ENCODE peak calls at places on chromosomes 7 and 10, in nine cellular contexts. One of them, this sample, is unnamed.
A peak's percentile ranks its signal among the peaks of the same experiment; 100 is the strongest.

GRCh38 chr7:151119055-151119415 is 32.8 kb downstream of the AGAP3 start:
- DNase-seq in G401: no peak
- DNase-seq in keratinocyte: no peak
- DNase-seq in HCT116: no peak
- DNase-seq in GM13976: no peak
- DNase-seq in ACHN: no peak
- DNase-seq in memory B cell: no peak
- DNase-seq in naive B cell: no peak
- DNase-seq in stimulated activated CD8-positive, alpha-beta memory T cell treated with anti-CD3 and anti-CD28 coated beads, Interleukin-15, amount 100 ng/mL, for 24 hours: no peak
- DNase-seq in this sample: no peak

GRCh38 chr10:125521721-125522680 is 161.0 kb downstream of the TEX36 start:
- DNase-seq in stimulated activated CD8-positive, alpha-beta memory T cell treated with anti-CD3 and anti-CD28 coated beads, Interleukin-15, amount 100 ng/mL, for 24 hours: no peak
- DNase-seq in HCT116: peak; percentile 88
- DNase-seq in keratinocyte: no peak
- DNase-seq in G401: no peak
- DNase-seq in naive B cell: no peak
- DNase-seq in memory B cell: peak; percentile 1
- DNase-seq in GM13976: peak; percentile 40
- DNase-seq in ACHN: peak; percentile 28
- DNase-seq in this sample: peak; percentile 36

GRCh38 chr10:110505130-110505815 is 7.6 kb downstream of the DUSP5 start:
- DNase-seq in GM13976: no peak
- DNase-seq in G401: peak; percentile 88
- DNase-seq in memory B cell: no peak
- DNase-seq in keratinocyte: no peak
- DNase-seq in naive B cell: no peak
- DNase-seq in stimulated activated CD8-positive, alpha-beta memory T cell treated with anti-CD3 and anti-CD28 coated beads, Interleukin-15, amount 100 ng/mL, for 24 hours: no peak
- DNase-seq in ACHN: no peak
- DNase-seq in HCT116: no peak
- DNase-seq in this sample: no peak

GRCh38 chr10:7084255-7085005 is 326.4 kb downstream of the SFMBT2 start:
- DNase-seq in stimulated activated CD8-positive, alpha-beta memory T cell treated with anti-CD3 and anti-CD28 coated beads, Interleukin-15, amount 100 ng/mL, for 24 hours: no peak
- DNase-seq in naive B cell: no peak
- DNase-seq in G401: no peak
- DNase-seq in GM13976: no peak
- DNase-seq in ACHN: no peak
- DNase-seq in HCT116: no peak
- DNase-seq in keratinocyte: no peak
- DNase-seq in memory B cell: no peak
- DNase-seq in this sample: no peak

GRCh38 chr10:44902838-44903545 is 8.1 kb upstream of the TMEM72 start:
- DNase-seq in naive B cell: no peak
- DNase-seq in G401: peak; percentile 36
- DNase-seq in stimulated activated CD8-positive, alpha-beta memory T cell treated with anti-CD3 and anti-CD28 coated beads, Interleukin-15, amount 100 ng/mL, for 24 hours: no peak
- DNase-seq in GM13976: no peak
- DNase-seq in HCT116: no peak
- DNase-seq in keratinocyte: no peak
- DNase-seq in ACHN: no peak
- DNase-seq in memory B cell: no peak
- DNase-seq in this sample: no peak

GRCh38 chr7:17370901-17371550 is 72.6 kb downstream of the AHR start:
- DNase-seq in memory B cell: no peak
- DNase-seq in GM13976: no peak
- DNase-seq in G401: no peak
- DNase-seq in keratinocyte: no peak
- DNase-seq in naive B cell: no peak
- DNase-seq in stimulated activated CD8-positive, alpha-beta memory T cell treated with anti-CD3 and anti-CD28 coated beads, Interleukin-15, amount 100 ng/mL, for 24 hours: no peak
- DNase-seq in HCT116: no peak
- DNase-seq in ACHN: peak; percentile 35
- DNase-seq in this sample: no peak

GRCh38 chr10:107552963-107553362 is 388.5 kb upstream of the SORCS1 start:
- DNase-seq in naive B cell: no peak
- DNase-seq in G401: no peak
- DNase-seq in ACHN: no peak
- DNase-seq in HCT116: no peak
- DNase-seq in keratinocyte: no peak
- DNase-seq in memory B cell: no peak
- DNase-seq in stimulated activated CD8-positive, alpha-beta memory T cell treated with anti-CD3 and anti-CD28 coated beads, Interleukin-15, amount 100 ng/mL, for 24 hours: no peak
- DNase-seq in GM13976: no peak
- DNase-seq in this sample: no peak

GRCh38 chr7:70700055-70700934 is 431.6 kb upstream of the GALNT17 start:
- DNase-seq in G401: no peak
- DNase-seq in stimulated activated CD8-positive, alpha-beta memory T cell treated with anti-CD3 and anti-CD28 coated beads, Interleukin-15, amount 100 ng/mL, for 24 hours: no peak
- DNase-seq in HCT116: no peak
- DNase-seq in ACHN: no peak
- DNase-seq in keratinocyte: no peak
- DNase-seq in memory B cell: no peak
- DNase-seq in GM13976: no peak
- DNase-seq in naive B cell: no peak
- DNase-seq in this sample: no peak

GRCh38 chr10:27742926-27743735 is 2.5 kb downstream of the MKX start:
- DNase-seq in memory B cell: no peak
- DNase-seq in ACHN: peak; percentile 8
- DNase-seq in naive B cell: peak; percentile 8
- DNase-seq in GM13976: peak; percentile 24
- DNase-seq in G401: no peak
- DNase-seq in keratinocyte: no peak
- DNase-seq in stimulated activated CD8-positive, alpha-beta memory T cell treated with anti-CD3 and anti-CD28 coated beads, Interleukin-15, amount 100 ng/mL, for 24 hours: no peak
- DNase-seq in HCT116: no peak
- DNase-seq in this sample: peak; percentile 43

GRCh38 chr10:69067189-69067588 is 20.7 kb upstream of the SRGN start:
- DNase-seq in GM13976: no peak
- DNase-seq in ACHN: no peak
- DNase-seq in stimulated activated CD8-positive, alpha-beta memory T cell treated with anti-CD3 and anti-CD28 coated beads, Interleukin-15, amount 100 ng/mL, for 24 hours: no peak
- DNase-seq in HCT116: no peak
- DNase-seq in keratinocyte: no peak
- DNase-seq in naive B cell: no peak
- DNase-seq in G401: no peak
- DNase-seq in memory B cell: no peak
- DNase-seq in this sample: no peak

GRCh38 chr7:4013793-4014192 is 668.3 kb upstream of the FOXK1 start:
- DNase-seq in ACHN: no peak
- DNase-seq in keratinocyte: no peak
- DNase-seq in naive B cell: no peak
- DNase-seq in stimulated activated CD8-positive, alpha-beta memory T cell treated with anti-CD3 and anti-CD28 coated beads, Interleukin-15, amount 100 ng/mL, for 24 hours: no peak
- DNase-seq in G401: no peak
- DNase-seq in GM13976: no peak
- DNase-seq in HCT116: no peak
- DNase-seq in memory B cell: no peak
- DNase-seq in this sample: no peak

GRCh38 chr10:36671607-36672006 is 453.8 kb upstream of the ANKRD30A start:
- DNase-seq in stimulated activated CD8-positive, alpha-beta memory T cell treated with anti-CD3 and anti-CD28 coated beads, Interleukin-15, amount 100 ng/mL, for 24 hours: no peak
- DNase-seq in keratinocyte: no peak
- DNase-seq in naive B cell: no peak
- DNase-seq in G401: no peak
- DNase-seq in ACHN: no peak
- DNase-seq in GM13976: no peak
- DNase-seq in memory B cell: no peak
- DNase-seq in HCT116: no peak
- DNase-seq in this sample: no peak

GRCh38 chr7:158000160-158000559 is 587.5 kb downstream of the PTPRN2 start:
- DNase-seq in stimulated activated CD8-positive, alpha-beta memory T cell treated with anti-CD3 and anti-CD28 coated beads, Interleukin-15, amount 100 ng/mL, for 24 hours: no peak
- DNase-seq in keratinocyte: no peak
- DNase-seq in ACHN: no peak
- DNase-seq in GM13976: no peak
- DNase-seq in naive B cell: no peak
- DNase-seq in G401: no peak
- DNase-seq in memory B cell: no peak
- DNase-seq in HCT116: peak; percentile 28
- DNase-seq in this sample: no peak

GRCh38 chr7:92808006-92808405 is 28.4 kb downstream of the CDK6 start:
- DNase-seq in keratinocyte: no peak
- DNase-seq in G401: no peak
- DNase-seq in memory B cell: no peak
- DNase-seq in stimulated activated CD8-positive, alpha-beta memory T cell treated with anti-CD3 and anti-CD28 coated beads, Interleukin-15, amount 100 ng/mL, for 24 hours: no peak
- DNase-seq in naive B cell: no peak
- DNase-seq in ACHN: no peak
- DNase-seq in HCT116: no peak
- DNase-seq in GM13976: no peak
- DNase-seq in this sample: no peak

GRCh38 chr10:114289096-114289436 is 50.0 kb downstream of the VWA2 start:
- DNase-seq in G401: no peak
- DNase-seq in ACHN: no peak
- DNase-seq in GM13976: no peak
- DNase-seq in memory B cell: no peak
- DNase-seq in HCT116: no peak
- DNase-seq in naive B cell: no peak
- DNase-seq in stimulated activated CD8-positive, alpha-beta memory T cell treated with anti-CD3 and anti-CD28 coated beads, Interleukin-15, amount 100 ng/mL, for 24 hours: no peak
- DNase-seq in keratinocyte: no peak
- DNase-seq in this sample: no peak

GRCh38 chr7:116083791-116084190 is 53.2 kb upstream of the TFEC start:
- DNase-seq in HCT116: no peak
- DNase-seq in GM13976: no peak
- DNase-seq in memory B cell: no peak
- DNase-seq in ACHN: no peak
- DNase-seq in naive B cell: no peak
- DNase-seq in keratinocyte: no peak
- DNase-seq in G401: no peak
- DNase-seq in stimulated activated CD8-positive, alpha-beta memory T cell treated with anti-CD3 and anti-CD28 coated beads, Interleukin-15, amount 100 ng/mL, for 24 hours: no peak
- DNase-seq in this sample: no peak

GRCh38 chr7:159098795-159099194 is 45.9 kb downstream of the VIPR2 start:
- DNase-seq in naive B cell: no peak
- DNase-seq in ACHN: no peak
- DNase-seq in memory B cell: no peak
- DNase-seq in stimulated activated CD8-positive, alpha-beta memory T cell treated with anti-CD3 and anti-CD28 coated beads, Interleukin-15, amount 100 ng/mL, for 24 hours: no peak
- DNase-seq in GM13976: no peak
- DNase-seq in HCT116: no peak
- DNase-seq in keratinocyte: no peak
- DNase-seq in G401: no peak
- DNase-seq in this sample: no peak

GRCh38 chr7:29327455-29327854 is 132.9 kb downstream of the CHN2 start:
- DNase-seq in GM13976: no peak
- DNase-seq in naive B cell: no peak
- DNase-seq in HCT116: no peak
- DNase-seq in stimulated activated CD8-positive, alpha-beta memory T cell treated with anti-CD3 and anti-CD28 coated beads, Interleukin-15, amount 100 ng/mL, for 24 hours: no peak
- DNase-seq in G401: no peak
- DNase-seq in memory B cell: no peak
- DNase-seq in ACHN: no peak
- DNase-seq in keratinocyte: no peak
- DNase-seq in this sample: no peak

GRCh38 chr7:70582921-70583895 is 548.7 kb upstream of the GALNT17 start:
- DNase-seq in naive B cell: no peak
- DNase-seq in GM13976: no peak
- DNase-seq in stimulated activated CD8-positive, alpha-beta memory T cell treated with anti-CD3 and anti-CD28 coated beads, Interleukin-15, amount 100 ng/mL, for 24 hours: no peak
- DNase-seq in memory B cell: no peak
- DNase-seq in G401: no peak
- DNase-seq in keratinocyte: no peak
- DNase-seq in HCT116: no peak
- DNase-seq in ACHN: no peak
- DNase-seq in this sample: no peak

GRCh38 chr10:14688606-14689005 is 86.1 kb downstream of the FAM107B start:
- DNase-seq in GM13976: no peak
- DNase-seq in G401: no peak
- DNase-seq in HCT116: no peak
- DNase-seq in keratinocyte: no peak
- DNase-seq in naive B cell: no peak
- DNase-seq in ACHN: no peak
- DNase-seq in memory B cell: no peak
- DNase-seq in stimulated activated CD8-positive, alpha-beta memory T cell treated with anti-CD3 and anti-CD28 coated beads, Interleukin-15, amount 100 ng/mL, for 24 hours: no peak
- DNase-seq in this sample: no peak

GRCh38 chr7:11315687-11316258 is 342.1 kb downstream of the PHF14 start:
- DNase-seq in G401: no peak
- DNase-seq in ACHN: no peak
- DNase-seq in GM13976: no peak
- DNase-seq in naive B cell: no peak
- DNase-seq in keratinocyte: no peak
- DNase-seq in memory B cell: no peak
- DNase-seq in stimulated activated CD8-positive, alpha-beta memory T cell treated with anti-CD3 and anti-CD28 coated beads, Interleukin-15, amount 100 ng/mL, for 24 hours: no peak
- DNase-seq in HCT116: no peak
- DNase-seq in this sample: peak; percentile 28

GRCh38 chr7:1739593-1739992 is 69.5 kb downstream of the ELFN1 start:
- DNase-seq in keratinocyte: no peak
- DNase-seq in memory B cell: no peak
- DNase-seq in ACHN: no peak
- DNase-seq in naive B cell: no peak
- DNase-seq in HCT116: no peak
- DNase-seq in GM13976: no peak
- DNase-seq in stimulated activated CD8-positive, alpha-beta memory T cell treated with anti-CD3 and anti-CD28 coated beads, Interleukin-15, amount 100 ng/mL, for 24 hours: no peak
- DNase-seq in G401: no peak
- DNase-seq in this sample: no peak

GRCh38 chr7:5429857-5430611 is 6.4 kb upstream of the TNRC18 start:
- DNase-seq in ACHN: no peak
- DNase-seq in naive B cell: peak; percentile 7
- DNase-seq in GM13976: no peak
- DNase-seq in memory B cell: no peak
- DNase-seq in HCT116: no peak
- DNase-seq in G401: peak; percentile 71
- DNase-seq in keratinocyte: peak; percentile 79
- DNase-seq in stimulated activated CD8-positive, alpha-beta memory T cell treated with anti-CD3 and anti-CD28 coated beads, Interleukin-15, amount 100 ng/mL, for 24 hours: no peak
- DNase-seq in this sample: no peak

GRCh38 chr10:12937527-12937926 is 64.0 kb downstream of the CCDC3 start:
- DNase-seq in GM13976: no peak
- DNase-seq in keratinocyte: no peak
- DNase-seq in memory B cell: no peak
- DNase-seq in stimulated activated CD8-positive, alpha-beta memory T cell treated with anti-CD3 and anti-CD28 coated beads, Interleukin-15, amount 100 ng/mL, for 24 hours: no peak
- DNase-seq in G401: no peak
- DNase-seq in naive B cell: no peak
- DNase-seq in HCT116: no peak
- DNase-seq in ACHN: no peak
- DNase-seq in this sample: no peak

GRCh38 chr10:23340346-23340745 is 4.3 kb downstream of the C10orf67 start:
- DNase-seq in GM13976: no peak
- DNase-seq in keratinocyte: no peak
- DNase-seq in ACHN: no peak
- DNase-seq in naive B cell: no peak
- DNase-seq in stimulated activated CD8-positive, alpha-beta memory T cell treated with anti-CD3 and anti-CD28 coated beads, Interleukin-15, amount 100 ng/mL, for 24 hours: no peak
- DNase-seq in memory B cell: no peak
- DNase-seq in HCT116: no peak
- DNase-seq in G401: no peak
- DNase-seq in this sample: no peak

GRCh38 chr7:33673029-33673700 is 232.2 kb upstream of the BMPER start:
- DNase-seq in HCT116: no peak
- DNase-seq in stimulated activated CD8-positive, alpha-beta memory T cell treated with anti-CD3 and anti-CD28 coated beads, Interleukin-15, amount 100 ng/mL, for 24 hours: no peak
- DNase-seq in GM13976: no peak
- DNase-seq in G401: no peak
- DNase-seq in memory B cell: no peak
- DNase-seq in ACHN: peak; percentile 10
- DNase-seq in keratinocyte: no peak
- DNase-seq in naive B cell: no peak
- DNase-seq in this sample: no peak

GRCh38 chr7:107461938-107462533 is 7.8 kb upstream of the GPR22 start:
- DNase-seq in stimulated activated CD8-positive, alpha-beta memory T cell treated with anti-CD3 and anti-CD28 coated beads, Interleukin-15, amount 100 ng/mL, for 24 hours: no peak
- DNase-seq in HCT116: no peak
- DNase-seq in GM13976: no peak
- DNase-seq in memory B cell: no peak
- DNase-seq in keratinocyte: no peak
- DNase-seq in ACHN: no peak
- DNase-seq in G401: no peak
- DNase-seq in naive B cell: no peak
- DNase-seq in this sample: no peak

GRCh38 chr7:142878315-142878714 is 7.2 kb downstream of the TRPV6 start:
- DNase-seq in keratinocyte: no peak
- DNase-seq in memory B cell: no peak
- DNase-seq in ACHN: no peak
- DNase-seq in HCT116: no peak
- DNase-seq in naive B cell: no peak
- DNase-seq in G401: no peak
- DNase-seq in stimulated activated CD8-positive, alpha-beta memory T cell treated with anti-CD3 and anti-CD28 coated beads, Interleukin-15, amount 100 ng/mL, for 24 hours: no peak
- DNase-seq in GM13976: no peak
- DNase-seq in this sample: no peak

GRCh38 chr7:44973610-44974401 is 5.0 kb downstream of the MYO1G start:
- DNase-seq in HCT116: no peak
- DNase-seq in GM13976: no peak
- DNase-seq in G401: no peak
- DNase-seq in keratinocyte: no peak
- DNase-seq in naive B cell: no peak
- DNase-seq in ACHN: peak; percentile 48
- DNase-seq in memory B cell: no peak
- DNase-seq in stimulated activated CD8-positive, alpha-beta memory T cell treated with anti-CD3 and anti-CD28 coated beads, Interleukin-15, amount 100 ng/mL, for 24 hours: no peak
- DNase-seq in this sample: no peak

GRCh38 chr7:108368466-108368865 is 87.8 kb downstream of the NRCAM start:
- DNase-seq in ACHN: no peak
- DNase-seq in keratinocyte: no peak
- DNase-seq in naive B cell: no peak
- DNase-seq in G401: peak; percentile 70
- DNase-seq in memory B cell: no peak
- DNase-seq in stimulated activated CD8-positive, alpha-beta memory T cell treated with anti-CD3 and anti-CD28 coated beads, Interleukin-15, amount 100 ng/mL, for 24 hours: no peak
- DNase-seq in GM13976: no peak
- DNase-seq in HCT116: no peak
- DNase-seq in this sample: no peak

This sample was measured in GM06990.